ENCODE peak calls at places on chromosomes 6 and 20, in four cellular contexts. M is mammary epithelial cell, B is adipocyte, P is astrocyte. T is an unnamed sample.

GRCh38 chr6:33206027-33206863 is 1.8 kb downstream of the HSD17B8 start:
- DNase-seq in M (no peak), B (no peak), P (no peak), T (no peak)

GRCh38 chr6:134195164-134195906 is 122.6 kb downstream of the SGK1 start:
- DNase-seq in M (no peak), B (peak), P (peak), T (no peak)

GRCh38 chr20:60857708-60858107 is 394.4 kb upstream of the CDH4 start:
- DNase-seq in M (peak), B (no peak), P (peak), T (no peak)

GRCh38 chr20:56967916-56968315 is 298.5 kb downstream of the BMP7 start:
- DNase-seq in M (no peak), B (no peak), P (no peak), T (no peak)

GRCh38 chr6:113031591-113031990 is 684.5 kb downstream of the RFPL4B start:
- DNase-seq in M (no peak), B (no peak), P (no peak), T (no peak)

GRCh38 chr6:141218583-141218982 is 914.1 kb upstream of the GJE1 start:
- DNase-seq in M (no peak), B (no peak), P (no peak), T (no peak)

GRCh38 chr6:159790947-159791598 is 806 bp downstream of the MRPL18 start:
- DNase-seq in M (peak), B (no peak), P (no peak), T (no peak)

GRCh38 chr6:131117866-131118265 is 17.4 kb upstream of the AKAP7 start:
- DNase-seq in M (no peak), B (no peak), P (no peak), T (no peak)

GRCh38 chr20:62069741-62070216 is 4.1 kb upstream of the TAF4 start:
- DNase-seq in M (no peak), B (no peak), P (peak), T (no peak)

GRCh38 chr6:63355632-63356031 is 35.8 kb upstream of the LGSN start:
- DNase-seq in M (peak), B (no peak), P (no peak), T (no peak)

GRCh38 chr20:32356935-32357868 is 929 bp upstream of the ASXL1 start:
- DNase-seq in M (no peak), B (peak), P (peak), T (peak)

GRCh38 chr6:82775361-82775760 is 290.3 kb downstream of the UBE3D start:
- DNase-seq in M (no peak), B (peak), P (peak), T (no peak)

GRCh38 chr20:48769111-48769879 is 58.5 kb downstream of the PREX1 start:
- DNase-seq in M (no peak), B (no peak), P (peak), T (no peak)

GRCh38 chr6:7721654-7722053 is 4.2 kb upstream of the BMP6 start:
- DNase-seq in M (peak), B (peak), P (no peak), T (peak)

GRCh38 chr6:166588691-166589333 is 2.3 kb upstream of the RAMACL start:
- DNase-seq in M (no peak), B (peak), P (peak), T (no peak)

GRCh38 chr20:35620818-35621559 is 5.4 kb downstream of the SPAG4 start:
- DNase-seq in M (no peak), B (no peak), P (no peak), T (no peak)

GRCh38 chr20:59123011-59123676 is 40.5 kb upstream of the ZNF831 start:
- DNase-seq in M (no peak), B (no peak), P (no peak), T (no peak)

GRCh38 chr6:75431379-75431778 is 62.2 kb downstream of the FILIP1 start:
- DNase-seq in M (peak), B (no peak), P (no peak), T (no peak)

GRCh38 chr6:168326294-168327261 is 7.0 kb upstream of the DACT2 start:
- DNase-seq in M (no peak), B (no peak), P (peak), T (no peak)

GRCh38 chr20:45965169-45966002 is 6.6 kb downstream of the ZNF335 start:
- DNase-seq in M (no peak), B (no peak), P (no peak), T (no peak)

GRCh38 chr20:63202021-63202420 is 13.9 kb downstream of the YTHDF1 start:
- DNase-seq in M (no peak), B (no peak), P (no peak), T (no peak)

GRCh38 chr6:102766946-102767345 is 1373.4 kb downstream of the GRIK2 start:
- DNase-seq in M (peak), B (peak), P (peak), T (no peak)

GRCh38 chr6:166691741-166692140 is 64.7 kb upstream of the RPS6KA2 start:
- DNase-seq in M (no peak), B (no peak), P (no peak), T (no peak)

GRCh38 chr6:148709577-148709976 is 37.3 kb upstream of the UST start:
- DNase-seq in M (no peak), B (no peak), P (no peak), T (no peak)

GRCh38 chr6:161836643-161837448 is 563.0 kb upstream of the AGPAT4 start:
- DNase-seq in M (no peak), B (no peak), P (peak), T (peak)

GRCh38 chr6:11890209-11890608 is 111.6 kb upstream of the ADTRP start:
- DNase-seq in M (no peak), B (no peak), P (no peak), T (no peak)

GRCh38 chr20:53621482-53622246 is 28.0 kb upstream of the ZNF217 start:
- DNase-seq in M (peak), B (peak), P (peak), T (peak)
- H3K9ac ChIP-seq in M (peak), B (peak), P (peak), T (peak)

GRCh38 chr20:12177657-12178293 is 260.1 kb downstream of the BTBD3 start:
- DNase-seq in M (peak), B (no peak), P (no peak), T (no peak)

GRCh38 chr20:12175538-12175937 is 257.8 kb downstream of the BTBD3 start:
- DNase-seq in M (peak), B (no peak), P (no peak), T (no peak)

GRCh38 chr20:12180107-12180661 is 262.5 kb downstream of the BTBD3 start:
- DNase-seq in M (no peak), B (no peak), P (no peak), T (no peak)

GRCh38 chr20:12179692-12180091 is 262.0 kb downstream of the BTBD3 start:
- DNase-seq in M (no peak), B (no peak), P (no peak), T (no peak)
- H3K9ac ChIP-seq in M (no peak), B (no peak), P (no peak), T (no peak)

DNA sequence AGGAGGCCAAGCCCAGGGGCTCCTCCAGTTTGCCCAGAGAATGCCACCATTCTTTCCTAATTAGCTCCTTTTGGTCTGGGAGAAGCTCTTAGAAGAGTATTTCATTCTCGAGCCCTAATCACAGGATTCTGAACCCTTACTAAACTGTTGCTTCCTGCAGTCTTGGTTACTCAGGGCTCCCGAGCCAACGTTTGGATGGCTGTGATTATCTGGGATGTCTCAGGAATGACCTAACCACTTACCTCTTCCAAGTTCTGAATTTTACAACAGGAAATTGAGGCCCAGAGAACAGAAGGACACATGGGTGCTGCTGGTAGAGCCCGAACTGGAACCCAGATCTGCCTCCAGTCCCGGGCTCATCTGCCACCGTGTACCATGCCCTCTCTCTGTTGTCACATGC is 22.2 kb upstream of the PNPLA1 start:
- DNase-seq in M (no peak), B (no peak), P (peak), T (no peak)
- H3K9ac ChIP-seq in M (no peak), B (peak), P (no peak), T (no peak)

DNA sequence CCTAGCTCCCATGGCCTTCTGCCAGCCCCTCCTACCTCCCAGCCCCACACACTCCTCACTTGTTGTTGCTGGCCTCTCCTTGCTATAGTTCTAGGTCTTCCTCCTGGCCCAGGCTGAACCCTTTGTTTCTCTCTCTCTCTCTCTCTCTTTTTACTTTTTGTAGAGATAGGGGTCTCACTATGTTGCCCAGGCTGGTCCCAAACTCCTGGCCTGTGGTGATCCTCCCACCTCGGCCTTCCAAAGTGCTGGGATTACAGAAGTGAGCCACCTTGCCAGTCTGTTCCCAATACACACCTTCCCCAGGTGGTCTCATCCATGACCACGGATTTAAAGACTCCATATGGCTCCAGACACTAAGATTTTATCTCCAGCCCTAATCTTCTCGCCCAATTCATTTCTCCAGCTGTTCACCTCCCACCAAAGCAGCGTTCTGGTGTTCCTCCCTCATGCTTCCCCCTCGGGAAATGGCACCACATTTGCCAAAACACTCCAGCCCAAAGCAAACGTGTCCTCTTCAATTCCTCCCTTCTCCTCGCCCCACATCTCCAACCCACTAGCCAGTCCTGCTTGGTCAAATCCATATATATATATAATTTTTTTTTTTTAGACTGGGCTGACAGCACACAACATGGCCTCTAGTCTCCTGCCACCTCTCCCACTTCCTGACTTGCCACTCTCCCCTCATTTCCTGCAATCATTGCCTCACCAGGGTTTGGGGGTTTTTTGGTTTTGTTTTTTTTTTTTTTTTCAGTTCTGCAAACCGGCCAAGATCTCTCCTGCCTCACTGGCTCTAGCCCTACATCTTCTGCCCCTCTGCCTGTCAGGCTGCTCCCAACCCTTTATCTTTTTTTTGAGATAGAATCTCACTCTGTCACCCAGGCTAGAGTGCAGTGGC is 104.4 kb downstream of the NCR2 start:
- DNase-seq in M (no peak), B (no peak), P (no peak), T (no peak)
- H3K9ac ChIP-seq in M (no peak), B (no peak), P (no peak), T (no peak)

GRCh38 chr6:108119212-108120141 is 44.9 kb upstream of the OSTM1 start:
- DNase-seq in M (no peak), B (no peak), P (no peak), T (no peak)
- H3K9ac ChIP-seq in M (no peak), B (no peak), P (no peak), T (no peak)

GRCh38 chr6:85405853-85406198 is 44.1 kb upstream of the NT5E start:
- DNase-seq in M (no peak), B (no peak), P (no peak), T (no peak)

GRCh38 chr6:85404497-85405174 is 45.2 kb upstream of the NT5E start:
- DNase-seq in M (peak), B (peak), P (peak), T (peak)

GRCh38 chr6:85403331-85404015 is 46.4 kb upstream of the NT5E start:
- DNase-seq in M (peak), B (peak), P (peak), T (no peak)

GRCh38 chr6:85406641-85407075 is 43.2 kb upstream of the NT5E start:
- DNase-seq in M (peak), B (no peak), P (no peak), T (no peak)

DNA sequence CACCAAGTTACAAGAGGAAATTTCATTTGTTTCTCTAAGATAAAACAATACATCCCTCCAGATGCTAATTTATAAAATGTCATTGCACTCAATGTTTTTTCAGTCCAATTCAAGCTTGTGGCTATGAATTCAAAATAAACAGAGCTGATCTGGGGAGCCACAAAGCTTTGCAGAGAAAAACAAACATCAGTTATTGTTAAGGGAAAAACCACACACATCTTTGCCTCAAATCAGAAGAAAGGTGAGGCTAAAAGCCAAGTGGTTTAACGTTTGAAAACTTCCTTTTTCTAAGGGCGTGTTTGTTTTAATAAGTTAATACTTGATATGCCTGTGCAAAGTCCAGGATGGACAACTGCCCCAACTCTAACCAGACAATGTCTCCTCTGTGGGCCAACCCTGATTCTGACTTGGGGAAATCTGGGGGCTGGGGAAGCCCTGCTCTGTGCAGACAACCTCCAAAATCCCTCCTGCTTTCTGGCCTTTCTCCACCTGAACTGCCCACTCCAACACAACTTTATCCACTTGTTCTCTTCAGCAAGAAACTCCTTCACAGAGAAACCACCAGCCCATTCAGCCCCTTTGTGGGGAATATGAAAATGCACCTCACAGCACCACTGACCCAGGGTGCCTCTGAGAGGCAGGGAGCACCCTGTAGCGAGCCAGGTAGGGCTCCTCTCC is 44.6 kb upstream of the NT5E start:
- DNase-seq in M (peak), B (peak), P (peak), T (no peak)
- H3K9ac ChIP-seq in M (peak), B (peak), P (peak), T (peak)

GRCh38 chr6:144263786-144264185 is 21.3 kb upstream of the UTRN start:
- DNase-seq in M (no peak), B (peak), P (peak), T (no peak)

GRCh38 chr6:144265061-144265357 is 20.1 kb upstream of the UTRN start:
- DNase-seq in M (no peak), B (peak), P (peak), T (no peak)

GRCh38 chr6:144265390-144265789 is 19.7 kb upstream of the UTRN start:
- DNase-seq in M (no peak), B (peak), P (peak), T (no peak)

GRCh38 chr6:144264270-144265060 is 20.7 kb upstream of the UTRN start:
- DNase-seq in M (peak), B (peak), P (peak), T (peak)

DNA sequence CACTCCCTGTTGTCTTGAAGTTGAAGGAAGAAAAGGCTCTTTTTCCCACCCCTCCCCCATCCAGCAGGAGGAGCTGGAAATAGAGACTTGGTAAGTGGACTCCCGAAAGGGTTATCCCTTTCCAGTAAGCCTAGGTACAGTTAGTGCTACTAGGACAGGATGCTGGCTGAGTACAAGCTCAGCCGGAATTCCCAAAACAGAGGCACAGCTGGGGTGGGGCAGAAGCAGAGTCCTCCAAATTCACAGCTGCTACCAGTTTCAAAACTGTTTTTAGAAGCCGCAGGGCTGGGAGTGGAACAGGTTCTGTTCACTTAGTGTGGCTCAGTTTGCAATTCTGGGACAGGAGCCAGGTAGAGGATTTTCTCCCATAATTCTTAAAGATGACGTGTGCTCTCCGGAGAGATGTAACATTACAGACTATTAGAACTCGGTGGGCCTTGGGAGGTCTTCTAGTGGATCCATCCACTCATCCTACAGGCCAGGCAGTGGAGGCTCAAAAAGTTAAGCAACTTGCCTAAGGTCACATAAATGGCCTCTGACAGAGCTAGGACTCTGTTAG is 19.0 kb upstream of the UTRN start:
- DNase-seq in M (no peak), B (peak), P (peak), T (peak)
- H3K9ac ChIP-seq in M (no peak), B (peak), P (peak), T (peak)